ENCODE peak calls at places on chromosomes 5 and 9, in seven cellular contexts. Y, Q, O, K, E, H and R are unnamed samples.

GRCh38 chr9:89442016-89442415 is 55.9 kb downstream of the SEMA4D start:
- DNase-seq in K (no peak), E (no peak), Y (no peak), Q (no peak), O (no peak), H (no peak), R (no peak)

GRCh38 chr5:93675458-93676450 is 65.6 kb downstream of the POU5F2 start:
- DNase-seq in Y (no peak), O (no peak), Q (no peak), E (no peak), H (no peak), K (no peak), R (no peak)

GRCh38 chr5:102802704-102803458 is 47.8 kb downstream of the PAM start:
- DNase-seq in Y (no peak), O (no peak), K (no peak), Q (no peak), H (no peak), E (no peak), R (no peak)

GRCh38 chr5:36908544-36909260 is 32.1 kb downstream of the NIPBL start:
- DNase-seq in Y (no peak), K (no peak), E (no peak), H (no peak), O (no peak), Q (no peak), R (no peak)

GRCh38 chr5:165999693-166000092 is 2291.8 kb upstream of the WWC1 start:
- DNase-seq in Y (no peak), H (no peak), O (no peak), Q (no peak), E (no peak), K (no peak), R (no peak)

GRCh38 chr5:145903862-145904261 is 31.0 kb upstream of the GRXCR2 start:
- DNase-seq in K (no peak), H (no peak), E (no peak), O (no peak), Y (no peak), Q (no peak), R (no peak)

GRCh38 chr5:79853676-79854418 is 137.2 kb downstream of the MTX3 start:
- DNase-seq in H (no peak), E (peak; percentile 41), Y (no peak), O (no peak), K (no peak), Q (peak; percentile 40), R (no peak)

GRCh38 chr5:54205918-54206317 is 104.5 kb downstream of the ARL15 start:
- DNase-seq in K (no peak), Q (no peak), Y (no peak), E (no peak), H (no peak), O (no peak), R (no peak)

GRCh38 chr5:173514666-173515065 is 101.8 kb downstream of the BOD1 start:
- DNase-seq in Y (no peak), E (no peak), K (no peak), O (no peak), Q (no peak), H (no peak), R (no peak)

GRCh38 chr9:132994410-132995120 is 16.1 kb downstream of the GFI1B start:
- DNase-seq in Q (no peak), Y (peak; percentile 34), O (no peak), K (peak; percentile 68), E (no peak), H (peak; percentile 47), R (no peak)

GRCh38 chr9:9942764-9943424 is 669.9 kb downstream of the PTPRD start:
- DNase-seq in H (peak; percentile 20), E (no peak), Q (peak; percentile 44), O (no peak), K (peak; percentile 48), Y (peak; percentile 54), R (peak; percentile 15)

GRCh38 chr5:33921005-33921404 is 15.2 kb upstream of the RXFP3 start:
- DNase-seq in K (no peak), Y (no peak), E (no peak), O (no peak), Q (no peak), H (no peak), R (no peak)

GRCh38 chr9:127124792-127125191 is 2.4 kb upstream of the ANGPTL2 start:
- DNase-seq in H (no peak), K (no peak), O (no peak), E (no peak), Y (no peak), Q (no peak), R (no peak)

GRCh38 chr5:106172681-106173532 is 1497.8 kb downstream of the EFNA5 start:
- DNase-seq in H (no peak), O (no peak), Y (no peak), E (no peak), K (no peak), Q (no peak), R (no peak)

GRCh38 chr9:109289931-109290330 is 30.9 kb downstream of the EPB41L4B start:
- DNase-seq in Q (no peak), Y (no peak), E (no peak), K (no peak), O (no peak), H (no peak), R (no peak)

GRCh38 chr5:14379739-14380497 is 201.7 kb upstream of the OTULINL start:
- DNase-seq in Q (no peak), K (no peak), O (no peak), H (no peak), E (no peak), Y (no peak), R (no peak)

GRCh38 chr9:94018628-94019027 is 63.5 kb upstream of the BARX1 start:
- DNase-seq in O (no peak), Q (no peak), H (no peak), E (no peak), K (no peak), Y (no peak), R (no peak)

GRCh38 chr5:31407921-31408714 is 123.8 kb downstream of the DROSHA start:
- DNase-seq in K (no peak), Y (no peak), Q (no peak), E (no peak), H (no peak), O (no peak), R (no peak)